ENCODE peak calls at places on chromosomes 16 and 17, in four cellular contexts. Z is HepG2, S is GM12878, L is K562. H is an unnamed sample.

GRCh38 chr17:10003705-10004104 is 98.6 kb upstream of the RCVRN start:
- DNase-seq in S (no peak), L (no peak), Z (no peak), H (no peak)

GRCh38 chr17:82794781-82795505 is 43.1 kb downstream of the TBCD start:
- DNase-seq in S (no peak), L (no peak), Z (no peak), H (no peak)

GRCh38 chr16:63981639-63982038 is 1140.2 kb downstream of the CDH11 start:
- DNase-seq in Z (no peak), L (no peak), S (no peak), H (no peak)

GRCh38 chr17:39196191-39196819 is 1.2 kb downstream of the CACNB1 start:
- DNase-seq in S (no peak), Z (no peak), L (no peak), H (no peak)

GRCh38 chr17:18261146-18261515 is 669 bp downstream of the MIEF2 start:
- DNase-seq in S (no peak), Z (peak), L (peak), H (peak)

GRCh38 chr17:8994319-8994718 is 27.0 kb upstream of the NTN1 start:
- DNase-seq in Z (peak), S (peak), L (peak), H (peak)

GRCh38 chr17:7745748-7746470 is 28.4 kb downstream of the DNAH2 start:
- DNase-seq in L (no peak), S (no peak), Z (peak), H (no peak)

GRCh38 chr17:75698659-75699058 is 22.6 kb upstream of the ITGB4 start:
- DNase-seq in L (no peak), S (no peak), Z (no peak), H (no peak)

GRCh38 chr17:77375917-77376651 is 235.3 kb downstream of the SEC14L1 start:
- DNase-seq in S (no peak), Z (no peak), L (no peak), H (peak)

GRCh38 chr17:10429416-10430045 is 7.8 kb upstream of the MYH8 start:
- DNase-seq in S (no peak), Z (no peak), L (no peak), H (no peak)

GRCh38 chr16:53156516-53156915 is 101.7 kb downstream of the CHD9 start:
- DNase-seq in L (no peak), S (no peak), Z (no peak), H (no peak)

GRCh38 chr17:82963104-82963950 is 116.1 kb upstream of the METRNL start:
- DNase-seq in Z (no peak), L (no peak), S (no peak), H (peak)

DNA sequence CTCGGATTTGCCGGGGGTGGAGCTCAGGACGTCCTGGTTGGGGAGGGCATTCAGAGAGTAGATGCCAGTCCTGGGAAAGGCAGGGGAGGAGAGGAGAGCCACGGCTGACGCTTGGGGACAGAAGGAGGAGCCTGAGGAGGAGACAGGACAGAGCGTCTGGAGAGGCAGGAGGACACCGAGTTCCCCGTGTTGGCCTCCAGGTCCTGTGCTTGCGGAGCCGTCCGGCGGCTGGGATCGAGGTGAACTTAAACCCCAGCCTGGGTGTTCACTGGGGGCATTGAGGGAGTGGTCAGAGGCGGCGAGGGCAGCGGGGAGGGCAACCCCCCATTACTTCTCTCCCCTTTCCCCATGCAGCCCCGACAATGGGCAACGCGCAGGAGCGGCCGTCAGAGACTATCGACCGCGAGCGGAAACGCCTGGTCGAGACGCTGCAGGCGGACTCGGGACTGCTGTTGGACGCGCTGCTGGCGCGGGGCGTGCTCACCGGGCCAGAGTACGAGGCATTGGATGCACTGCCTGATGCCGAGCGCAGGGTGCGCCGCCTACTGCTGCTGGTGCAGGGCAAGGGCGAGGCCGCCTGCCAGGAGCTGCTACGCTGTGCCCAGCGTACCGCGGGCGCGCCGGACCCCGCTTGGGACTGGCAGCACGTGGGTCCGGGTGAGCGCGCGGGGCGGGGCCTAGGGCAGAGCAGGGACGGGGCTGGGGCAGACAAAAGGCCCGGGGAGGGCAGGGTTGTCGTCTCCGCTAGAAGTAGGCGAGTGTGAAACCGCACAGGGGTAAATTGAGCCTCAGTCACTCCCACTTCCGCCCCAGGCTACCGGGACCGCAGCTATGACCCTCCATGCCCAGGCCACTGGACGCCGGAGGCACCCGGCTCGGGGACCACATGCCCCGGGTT is 3.7 kb downstream of the NOL3 start:
- DNase-seq in L (no peak), S (no peak), Z (peak), H (peak)
- TF ChIP-seq USF2 in L (no peak), S (no peak), Z (no peak), H (peak)

GRCh38 chr17:51372345-51373004 is 112.1 kb downstream of the UTP18 start:
- DNase-seq in S (peak), L (peak), Z (peak), H (no peak)
- TF ChIP-seq NFIC in S (no peak), L (no peak), Z (no peak), H (no peak)

GRCh38 chr16:73083271-73083670 is 35.3 kb upstream of the ZFHX3 start:
- DNase-seq in S (no peak), L (no peak), Z (no peak), H (no peak)
- TF ChIP-seq USF2 in S (no peak), L (no peak), Z (no peak), H (no peak)

DNA sequence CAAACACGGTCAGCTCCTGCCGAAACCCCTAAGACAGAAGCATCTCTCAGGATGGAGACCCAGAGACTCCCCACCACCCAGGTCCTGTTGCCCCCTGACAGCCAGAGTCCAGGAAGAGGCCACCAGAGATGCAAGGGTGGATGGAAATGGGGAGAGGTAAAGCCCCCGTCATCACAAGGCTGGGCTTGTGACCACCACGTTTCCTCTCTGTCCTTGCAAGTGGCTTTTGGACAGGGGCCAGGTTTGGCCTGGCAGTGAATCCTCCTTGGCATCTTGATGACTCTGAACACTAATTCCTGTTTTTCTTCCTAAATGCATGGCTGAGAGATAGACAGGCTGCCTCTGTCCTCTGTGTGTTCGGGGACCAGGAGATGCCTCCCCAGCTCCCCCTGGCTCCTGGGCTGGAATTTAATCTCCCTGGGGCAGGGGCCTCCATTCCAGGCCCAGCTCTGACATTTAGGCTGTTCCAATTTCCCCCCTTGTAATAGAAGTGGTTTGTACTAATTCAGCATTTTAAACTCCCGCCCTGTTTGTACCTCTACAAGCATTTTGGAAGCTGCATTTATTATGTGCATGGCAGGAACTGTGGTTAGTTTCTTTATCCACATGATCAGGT is 116.2 kb upstream of the IRX6 start:
- DNase-seq in L (no peak), S (no peak), Z (no peak), H (peak)
- TF ChIP-seq NFIC in L (no peak), S (no peak), Z (no peak), H (no peak)

GRCh38 chr16:56203052-56203451 is 11.8 kb downstream of the GNAO1 start:
- DNase-seq in S (no peak), Z (peak), L (peak), H (peak)
- TF ChIP-seq USF2 in S (no peak), Z (peak), L (peak), H (no peak)

GRCh38 chr17:57915532-57915931 is 39.7 kb downstream of the CUEDC1 start:
- DNase-seq in L (no peak), S (no peak), Z (no peak), H (no peak)
- TF ChIP-seq NFIC in L (no peak), S (no peak), Z (no peak), H (no peak)

GRCh38 chr17:78794399-78794798 is 12.3 kb upstream of the CYTH1 start:
- DNase-seq in Z (no peak), L (no peak), S (no peak), H (no peak)
- TF ChIP-seq USF2 in Z (no peak), L (no peak), S (no peak), H (no peak)

GRCh38 chr17:3935140-3935542 is 18.9 kb upstream of the P2RX1 start:
- DNase-seq in Z (peak), S (no peak), L (no peak), H (peak)
- TF ChIP-seq NFIC in Z (no peak), S (no peak), L (no peak), H (no peak)

H was measured in SK-N-SH.